ENCODE peak calls at places on chromosomes 1 and 21, in five cellular contexts. One of them, this sample, is unnamed.
A peak's percentile ranks its signal among the peaks of the same experiment; 100 is the strongest.

GRCh38 chr1:238136265-238136664 is 245.5 kb upstream of the ZP4 start:
- DNase-seq in IMR-90: no peak
- DNase-seq in NT2/D1: no peak
- DNase-seq in astrocyte: no peak
- DNase-seq in adrenal gland: no peak
- DNase-seq in this sample: no peak

GRCh38 chr1:27816921-27817630 is 13.5 kb upstream of the PPP1R8 start:
- DNase-seq in astrocyte: peak; percentile 20
- DNase-seq in NT2/D1: no peak
- DNase-seq in IMR-90: peak; percentile 66
- DNase-seq in adrenal gland: no peak
- DNase-seq in this sample: peak; percentile 78

GRCh38 chr1:28235746-28236655 is at the start of gene ATP5IF1:
- DNase-seq in adrenal gland: peak; percentile 95
- DNase-seq in IMR-90: peak; percentile 97
- DNase-seq in NT2/D1: peak; percentile 99
- DNase-seq in astrocyte: peak; percentile 96
- DNase-seq in this sample: peak; percentile 99

GRCh38 chr1:204442376-204443259 is 31.0 kb upstream of the PPP1R15B start:
- DNase-seq in adrenal gland: no peak
- DNase-seq in NT2/D1: no peak
- DNase-seq in IMR-90: no peak
- DNase-seq in astrocyte: no peak
- DNase-seq in this sample: peak; percentile 37

GRCh38 chr1:65309317-65310077 is at the start of gene DNAJC6:
- DNase-seq in adrenal gland: peak; percentile 81
- DNase-seq in NT2/D1: peak; percentile 86
- DNase-seq in IMR-90: peak; percentile 42
- DNase-seq in astrocyte: peak; percentile 52
- DNase-seq in this sample: peak; percentile 93

GRCh38 chr21:27570306-27570868 is 603.5 kb upstream of the ADAMTS5 start:
- DNase-seq in astrocyte: peak; percentile 86
- DNase-seq in IMR-90: peak; percentile 94
- DNase-seq in NT2/D1: no peak
- DNase-seq in adrenal gland: no peak
- DNase-seq in this sample: peak; percentile 91

GRCh38 chr1:58874757-58875755 is 91.2 kb upstream of the JUN start:
- DNase-seq in IMR-90: peak; percentile 51
- DNase-seq in NT2/D1: peak; percentile 90
- DNase-seq in astrocyte: peak; percentile 77
- DNase-seq in adrenal gland: no peak
- DNase-seq in this sample: peak; percentile 42

GRCh38 chr1:205061665-205062069 is 18.7 kb downstream of the CNTN2 start:
- DNase-seq in adrenal gland: peak; percentile 78
- DNase-seq in NT2/D1: peak; percentile 83
- DNase-seq in astrocyte: peak; percentile 19
- DNase-seq in IMR-90: peak; percentile 52
- DNase-seq in this sample: peak; percentile 85

GRCh38 chr1:2801535-2802291 is at the start of gene TTC34:
- DNase-seq in NT2/D1: no peak
- DNase-seq in IMR-90: no peak
- DNase-seq in adrenal gland: no peak
- DNase-seq in astrocyte: no peak
- DNase-seq in this sample: peak; percentile 13

GRCh38 chr1:224058303-224058702 is 55.6 kb upstream of the FBXO28 start:
- DNase-seq in IMR-90: peak; percentile 76
- DNase-seq in adrenal gland: no peak
- DNase-seq in astrocyte: peak; percentile 26
- DNase-seq in NT2/D1: no peak
- DNase-seq in this sample: no peak

GRCh38 chr1:28341591-28341990 is 12.8 kb downstream of the MED18 start:
- DNase-seq in astrocyte: peak; percentile 32
- DNase-seq in IMR-90: peak; percentile 45
- DNase-seq in adrenal gland: no peak
- DNase-seq in NT2/D1: no peak
- DNase-seq in this sample: no peak

GRCh38 chr1:3170566-3171453 is 101.8 kb downstream of the PRDM16 start:
- DNase-seq in astrocyte: peak; percentile 39
- DNase-seq in adrenal gland: peak; percentile 83
- DNase-seq in NT2/D1: no peak
- DNase-seq in IMR-90: no peak
- DNase-seq in this sample: peak; percentile 13

GRCh38 chr21:33029512-33029921 is 3.8 kb downstream of the OLIG2 start:
- DNase-seq in adrenal gland: no peak
- DNase-seq in astrocyte: no peak
- DNase-seq in NT2/D1: no peak
- DNase-seq in IMR-90: no peak
- DNase-seq in this sample: no peak

GRCh38 chr21:33030633-33031032 is 4.9 kb downstream of the OLIG2 start:
- DNase-seq in IMR-90: no peak
- DNase-seq in adrenal gland: no peak
- DNase-seq in NT2/D1: no peak
- DNase-seq in astrocyte: no peak
- DNase-seq in this sample: no peak

GRCh38 chr21:33031152-33031551 is 5.4 kb downstream of the OLIG2 start:
- DNase-seq in adrenal gland: no peak
- DNase-seq in IMR-90: no peak
- DNase-seq in NT2/D1: no peak
- DNase-seq in astrocyte: no peak
- DNase-seq in this sample: no peak

GRCh38 chr21:33028759-33029511 is 3.2 kb downstream of the OLIG2 start:
- DNase-seq in astrocyte: no peak
- DNase-seq in IMR-90: peak; percentile 14
- DNase-seq in NT2/D1: no peak
- DNase-seq in adrenal gland: no peak
- DNase-seq in this sample: peak; percentile 16

GRCh38 chr21:33029975-33030461 is 4.3 kb downstream of the OLIG2 start:
- DNase-seq in IMR-90: no peak
- DNase-seq in astrocyte: no peak
- DNase-seq in NT2/D1: no peak
- DNase-seq in adrenal gland: no peak
- DNase-seq in this sample: no peak
- H3K27me3 ChIP-seq in IMR-90: peaks cover 97% of the 10 kb centered on the region
- H3K27me3 ChIP-seq in astrocyte: peaks cover 93% of the 10 kb centered on the region
- H3K27me3 ChIP-seq in NT2/D1: peaks cover 62% of the 10 kb centered on the region
- H3K27me3 ChIP-seq in adrenal gland: peaks cover 98% of the 10 kb centered on the region
- H3K27me3 ChIP-seq in this sample: peaks cover 85% of the 10 kb centered on the region

GRCh38 chr1:165856606-165857005 is 29.2 kb downstream of the UCK2 start:
- DNase-seq in NT2/D1: no peak
- DNase-seq in IMR-90: no peak
- DNase-seq in adrenal gland: no peak
- DNase-seq in astrocyte: no peak
- DNase-seq in this sample: no peak

GRCh38 chr1:165855010-165855838 is 27.8 kb downstream of the UCK2 start:
- DNase-seq in adrenal gland: no peak
- DNase-seq in astrocyte: no peak
- DNase-seq in NT2/D1: no peak
- DNase-seq in IMR-90: no peak
- DNase-seq in this sample: no peak

GRCh38 chr1:165858928-165859845 is 31.8 kb downstream of the UCK2 start:
- DNase-seq in IMR-90: no peak
- DNase-seq in adrenal gland: no peak
- DNase-seq in astrocyte: peak; percentile 42
- DNase-seq in NT2/D1: no peak
- DNase-seq in this sample: no peak

GRCh38 chr1:165858364-165858823 is 31.0 kb downstream of the UCK2 start:
- DNase-seq in IMR-90: no peak
- DNase-seq in NT2/D1: no peak
- DNase-seq in adrenal gland: no peak
- DNase-seq in astrocyte: no peak
- DNase-seq in this sample: no peak

DNA sequence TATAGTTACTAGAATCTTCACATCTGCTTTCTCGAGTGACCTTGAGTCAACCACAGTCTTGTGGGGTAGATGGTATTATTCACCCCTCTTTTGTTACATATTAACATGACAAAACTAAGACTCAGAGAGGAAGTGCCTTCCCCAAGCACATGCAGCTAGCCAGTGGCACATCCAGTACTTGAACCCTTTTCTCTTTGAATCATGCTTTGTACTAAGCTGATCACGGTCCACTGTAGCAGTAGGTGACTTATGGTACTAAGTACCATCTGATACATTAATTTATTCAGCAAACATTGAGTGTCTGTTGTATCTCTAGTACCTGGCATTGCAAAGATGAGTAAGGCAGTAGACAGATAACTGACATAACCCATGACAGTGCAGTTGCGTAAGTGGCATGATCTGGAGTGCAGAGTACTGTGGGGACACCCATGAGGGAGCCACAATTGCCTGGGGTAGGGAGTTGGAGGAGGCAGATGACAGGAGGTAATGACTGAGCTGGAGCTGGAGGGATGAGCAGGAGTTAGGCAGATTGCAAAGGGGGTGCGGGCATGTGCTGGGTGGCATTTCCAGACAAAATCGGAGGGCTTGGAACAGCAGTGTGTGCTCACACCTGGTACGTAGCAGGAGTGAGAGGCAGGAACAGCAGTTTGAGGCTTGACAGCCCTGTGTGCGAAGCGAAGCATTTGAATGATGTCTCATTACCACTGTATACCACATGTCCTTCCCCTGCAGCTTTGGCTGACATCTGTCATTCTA is 29.8 kb downstream of the UCK2 start:
- DNase-seq in astrocyte: peak; percentile 53
- DNase-seq in adrenal gland: no peak
- DNase-seq in NT2/D1: peak; percentile 50
- DNase-seq in IMR-90: peak; percentile 55
- DNase-seq in this sample: no peak
- H3K4me1 ChIP-seq in astrocyte: peaks cover 22% of the 10 kb centered on the region
- H3K4me1 ChIP-seq in adrenal gland: no peaks in the 10 kb centered on the region
- H3K4me1 ChIP-seq in NT2/D1: peaks cover 16% of the 10 kb centered on the region
- H3K4me1 ChIP-seq in IMR-90: peaks cover 25% of the 10 kb centered on the region
- H3K4me1 ChIP-seq in this sample: peaks cover 35% of the 10 kb centered on the region

GRCh38 chr21:38652396-38652795 is 153.3 kb upstream of the ETS2 start:
- DNase-seq in astrocyte: no peak
- DNase-seq in NT2/D1: no peak
- DNase-seq in adrenal gland: no peak
- DNase-seq in IMR-90: no peak
- DNase-seq in this sample: no peak

GRCh38 chr21:38659936-38660332 is 145.8 kb upstream of the ETS2 start:
- DNase-seq in adrenal gland: no peak
- DNase-seq in IMR-90: no peak
- DNase-seq in astrocyte: no peak
- DNase-seq in NT2/D1: no peak
- DNase-seq in this sample: no peak

GRCh38 chr21:38649120-38649519 is 150.8 kb upstream of the ERG start:
- DNase-seq in astrocyte: no peak
- DNase-seq in IMR-90: no peak
- DNase-seq in NT2/D1: no peak
- DNase-seq in adrenal gland: no peak
- DNase-seq in this sample: no peak

GRCh38 chr21:38651570-38651969 is 153.3 kb upstream of the ERG start:
- DNase-seq in NT2/D1: no peak
- DNase-seq in adrenal gland: no peak
- DNase-seq in IMR-90: no peak
- DNase-seq in astrocyte: no peak
- DNase-seq in this sample: no peak

DNA sequence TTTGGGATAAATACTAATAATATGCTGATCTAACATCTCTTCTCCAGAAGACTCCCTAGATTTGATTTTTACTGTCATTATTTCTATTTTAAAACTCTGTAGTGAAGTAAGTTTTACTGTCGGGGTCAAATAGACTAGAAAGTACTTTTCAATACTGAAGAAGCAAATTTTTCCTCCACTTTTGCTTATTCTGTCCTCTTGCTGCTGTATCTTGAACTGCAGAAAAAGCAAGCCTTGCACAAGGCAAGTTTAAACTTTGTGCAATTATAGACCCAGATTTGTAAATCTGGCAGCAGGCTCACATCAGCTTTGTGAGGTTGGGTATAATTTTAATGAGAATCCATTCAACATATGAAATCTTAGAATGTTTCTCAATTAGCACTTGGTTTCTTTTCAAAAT is 151.1 kb upstream of the ETS2 start:
- DNase-seq in astrocyte: no peak
- DNase-seq in IMR-90: no peak
- DNase-seq in NT2/D1: no peak
- DNase-seq in adrenal gland: no peak
- DNase-seq in this sample: no peak
- H3K27me3 ChIP-seq in astrocyte: peaks cover 82% of the 10 kb centered on the region
- H3K27me3 ChIP-seq in IMR-90: peaks cover 71% of the 10 kb centered on the region
- H3K27me3 ChIP-seq in NT2/D1: peaks cover 47% of the 10 kb centered on the region
- H3K27me3 ChIP-seq in adrenal gland: peaks cover 36% of the 10 kb centered on the region
- H3K27me3 ChIP-seq in this sample: peaks cover 28% of the 10 kb centered on the region

DNA sequence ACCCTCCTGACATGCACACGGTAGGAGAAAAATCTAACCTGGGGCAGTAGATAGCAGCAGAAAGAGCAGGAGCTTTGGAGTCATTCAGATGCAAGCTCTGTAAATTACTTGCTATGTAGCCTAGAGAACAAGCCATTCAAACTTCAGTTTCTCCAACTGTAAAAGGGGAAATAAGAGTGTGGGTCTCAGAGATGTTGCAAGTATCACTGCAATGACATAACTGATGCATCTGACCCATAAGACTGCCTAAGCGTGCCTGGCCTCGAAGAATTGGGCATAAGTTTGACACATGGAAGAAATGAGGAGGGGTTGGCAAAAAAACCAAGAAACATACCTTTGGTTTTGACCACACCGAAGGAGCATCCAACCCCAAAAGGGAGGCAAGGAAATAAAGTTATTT is 5.2 kb downstream of the AK2 start:
- DNase-seq in astrocyte: no peak
- DNase-seq in IMR-90: no peak
- DNase-seq in NT2/D1: no peak
- DNase-seq in adrenal gland: no peak
- DNase-seq in this sample: no peak
- H3K4me1 ChIP-seq in astrocyte: peaks cover 11% of the 10 kb centered on the region
- H3K4me1 ChIP-seq in IMR-90: peaks cover 5% of the 10 kb centered on the region
- H3K4me1 ChIP-seq in NT2/D1: peaks cover 9% of the 10 kb centered on the region
- H3K4me1 ChIP-seq in adrenal gland: peaks cover 10% of the 10 kb centered on the region
- H3K4me1 ChIP-seq in this sample: peaks cover 48% of the 10 kb centered on the region

DNA sequence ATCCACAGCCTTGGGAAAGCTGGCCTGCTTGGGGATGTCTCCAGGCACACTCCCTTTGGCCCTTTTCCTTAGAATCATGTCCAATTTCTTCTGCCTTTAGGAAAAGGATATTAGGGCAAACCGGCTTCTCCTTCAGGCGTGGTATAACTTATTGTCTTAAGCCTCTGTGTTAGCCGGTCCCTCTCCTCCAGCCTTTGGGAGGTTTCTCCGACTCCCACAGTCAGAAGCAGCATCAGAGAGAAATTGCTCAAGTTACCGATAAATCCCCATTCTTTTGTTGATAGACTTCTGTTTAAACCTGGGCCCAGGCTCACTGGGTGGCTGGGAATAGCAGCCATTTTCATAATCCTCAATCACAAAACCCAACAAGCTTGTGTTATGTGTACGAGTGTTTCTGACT is 85.4 kb upstream of the KAZN start:
- DNase-seq in NT2/D1: no peak
- DNase-seq in adrenal gland: no peak
- DNase-seq in IMR-90: no peak
- DNase-seq in astrocyte: no peak
- DNase-seq in this sample: no peak
- H3K27me3 ChIP-seq in NT2/D1: no peaks in the 10 kb centered on the region
- H3K27me3 ChIP-seq in adrenal gland: no peaks in the 10 kb centered on the region
- H3K27me3 ChIP-seq in IMR-90: no peaks in the 10 kb centered on the region
- H3K27me3 ChIP-seq in astrocyte: no peaks in the 10 kb centered on the region
- H3K27me3 ChIP-seq in this sample: no peaks in the 10 kb centered on the region

DNA sequence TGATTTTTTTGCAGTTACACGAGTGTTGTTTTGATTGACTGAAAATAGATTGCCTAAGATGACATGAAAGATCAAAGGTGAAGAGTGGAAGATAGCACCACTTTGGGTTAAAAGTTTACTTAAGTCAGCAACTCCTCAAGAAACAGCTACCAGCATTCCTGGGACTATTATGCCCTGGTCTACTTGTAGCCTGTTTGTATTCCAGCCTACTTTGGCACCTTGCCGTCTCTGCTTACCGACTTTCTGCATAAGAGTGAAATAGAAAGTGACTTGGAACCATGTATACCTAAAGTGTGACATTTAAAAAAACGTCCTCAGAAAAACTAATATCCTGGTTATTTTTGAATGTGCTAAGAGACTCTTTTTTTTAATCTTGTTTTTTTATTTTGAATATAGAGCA is 631.5 kb upstream of the PTBP2 start:
- DNase-seq in IMR-90: no peak
- DNase-seq in astrocyte: no peak
- DNase-seq in NT2/D1: no peak
- DNase-seq in adrenal gland: no peak
- DNase-seq in this sample: no peak
- H3K4me1 ChIP-seq in IMR-90: no peaks in the 10 kb centered on the region
- H3K4me1 ChIP-seq in astrocyte: no peaks in the 10 kb centered on the region
- H3K4me1 ChIP-seq in NT2/D1: no peaks in the 10 kb centered on the region
- H3K4me1 ChIP-seq in adrenal gland: no peaks in the 10 kb centered on the region
- H3K4me1 ChIP-seq in this sample: no peaks in the 10 kb centered on the region